ENCODE peak calls at places on chromosomes 4 and X, in seven cellular contexts. Q is H1, B is HCT116, U is SK-N-SH, D is K562, I is HepG2, N is GM12878. V is an unnamed sample.

GRCh38 chr4:158809611-158810486 is 41.0 kb downstream of the FNIP2 start:
- DNase-seq in Q (no peak), B (peak), U (no peak), D (no peak), I (no peak), N (peak), V (peak)

GRCh38 chr4:186724861-186725419 is 1.3 kb upstream of the FAT1 start:
- DNase-seq in Q (no peak), B (no peak), U (no peak), D (no peak), I (no peak), N (no peak), V (no peak)

GRCh38 chrX:154409222-154409871 is at the start of gene DNASE1L1:
- DNase-seq in Q (peak), B (no peak), U (no peak), D (peak), I (peak), N (no peak), V (no peak)

GRCh38 chr4:184643726-184644125 is 5.5 kb downstream of the CASP3 start:
- DNase-seq in Q (no peak), B (no peak), U (no peak), D (no peak), I (no peak), N (no peak), V (no peak)

GRCh38 chrX:118634336-118634735 is 93.1 kb upstream of the IL13RA1 start:
- DNase-seq in Q (no peak), B (no peak), U (no peak), D (no peak), I (no peak), N (no peak), V (no peak)

GRCh38 chr4:21118301-21118700 is 418.0 kb downstream of the PACRGL start:
- DNase-seq in Q (no peak), B (no peak), U (no peak), D (no peak), I (no peak), N (no peak), V (no peak)

GRCh38 chrX:67780694-67781109 is 236.9 kb downstream of the AR start:
- DNase-seq in Q (no peak), B (no peak), U (no peak), D (no peak), I (no peak), N (no peak), V (no peak)

GRCh38 chr4:27702710-27703431 is 842.2 kb downstream of the STIM2 start:
- DNase-seq in Q (peak), B (peak), U (peak), D (no peak), I (peak), N (no peak), V (peak)

GRCh38 chr4:6497796-6498195 is 25.4 kb upstream of the PPP2R2C start:
- DNase-seq in Q (peak), B (no peak), U (no peak), D (no peak), I (no peak), N (no peak), V (no peak)

GRCh38 chr4:38400946-38401345 is 263.1 kb upstream of the KLF3 start:
- DNase-seq in Q (no peak), B (no peak), U (no peak), D (no peak), I (no peak), N (no peak), V (no peak)

GRCh38 chrX:39262641-39263040 is 461.4 kb downstream of the MID1IP1 start:
- DNase-seq in Q (no peak), B (no peak), U (no peak), D (no peak), I (no peak), N (no peak), V (no peak)

GRCh38 chrX:136572030-136572429 is 40.0 kb downstream of the VGLL1 start:
- DNase-seq in Q (no peak), B (no peak), U (no peak), D (no peak), I (no peak), N (no peak), V (no peak)

GRCh38 chr4:11805837-11806236 is 377.1 kb upstream of the HS3ST1 start:
- DNase-seq in Q (no peak), B (peak), U (no peak), D (no peak), I (no peak), N (no peak), V (peak)

GRCh38 chr4:109631709-109632108 is 71.5 kb downstream of the CASP6 start:
- DNase-seq in Q (no peak), B (no peak), U (no peak), D (no peak), I (no peak), N (no peak), V (no peak)

GRCh38 chr4:6074723-6075122 is 56.5 kb upstream of the C4orf50 start:
- DNase-seq in Q (no peak), B (no peak), U (no peak), D (no peak), I (no peak), N (no peak), V (no peak)

GRCh38 chr4:16794816-16795445 is 103.5 kb downstream of the LDB2 start:
- DNase-seq in Q (peak), B (peak), U (peak), D (peak), I (peak), N (no peak), V (peak)

GRCh38 chr4:150368667-150369066 is 213.3 kb upstream of the MAB21L2 start:
- DNase-seq in Q (no peak), B (no peak), U (peak), D (no peak), I (no peak), N (no peak), V (no peak)

GRCh38 chr4:121900132-121900983 is 30.1 kb upstream of the BBS7 start:
- DNase-seq in Q (peak), B (peak), U (peak), D (peak), I (peak), N (peak), V (peak)

GRCh38 chrX:100358766-100359165 is 51.3 kb downstream of the PCDH19 start:
- DNase-seq in Q (no peak), B (no peak), U (no peak), D (no peak), I (no peak), N (no peak), V (no peak)

DNA sequence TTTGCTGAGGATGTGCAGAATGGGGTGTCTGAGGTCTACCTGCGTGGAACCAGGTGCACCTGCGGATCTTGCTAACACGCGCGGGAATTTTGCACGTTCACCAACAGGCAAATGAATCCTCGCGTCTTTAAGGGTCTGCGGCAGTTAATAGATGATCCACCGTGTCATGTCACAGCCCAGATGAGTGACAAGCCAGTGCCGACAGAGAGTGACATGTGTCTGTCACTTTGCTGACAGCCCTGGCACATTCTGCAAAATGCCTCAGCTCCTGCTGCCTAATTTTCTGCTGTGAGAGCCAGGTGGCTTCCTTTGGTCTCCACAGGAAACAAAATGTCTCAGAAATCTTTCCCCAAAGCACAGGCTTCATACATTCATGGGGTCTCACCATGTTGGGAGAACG is 56.2 kb upstream of the SHOX start:
- DNase-seq in Q (no peak), B (no peak), U (no peak), D (no peak), I (no peak), N (no peak), V (no peak)
- TF ChIP-seq JUND in Q (no peak), B (no peak), U (no peak), D (no peak), I (no peak), N (no peak), V (no peak)

GRCh38 chrX:110578270-110578669 is 217.3 kb downstream of the CHRDL1 start:
- DNase-seq in Q (no peak), B (no peak), U (no peak), D (no peak), I (no peak), N (no peak), V (no peak)
- TF ChIP-seq JUND in Q (no peak), B (no peak), U (no peak), D (no peak), I (no peak), N (no peak), V (no peak)

GRCh38 chr4:2866891-2867290 is 23.2 kb downstream of the ADD1 start:
- DNase-seq in Q (no peak), B (no peak), U (no peak), D (no peak), I (no peak), N (no peak), V (no peak)
- TF ChIP-seq JUND in Q (no peak), B (no peak), U (no peak), D (no peak), I (no peak), N (no peak), V (no peak)

GRCh38 chr4:113756005-113756410 is 5.5 kb downstream of the CAMK2D start:
- DNase-seq in Q (no peak), B (no peak), U (no peak), D (no peak), I (peak), N (peak), V (no peak)
- TF ChIP-seq JUND in Q (no peak), B (no peak), U (peak), D (no peak), I (no peak), N (peak), V (no peak)